ENCODE peak calls at places on chromosomes 4 and X, in seven cellular contexts. Z is CD8-positive, alpha-beta T cell; I is tibial artery; M is left ventricle myocardium inferior; A is heart right ventricle; V is upper lobe of left lung; D is lung. L is an unnamed sample. For H3K27me3 and H3K36me3, the result is how much of the 10 kb centered on the place peaks cover.

GRCh38 chr4:114495471-114495928 is 103.1 kb upstream of the UGT8 start:
- DNase-seq in Z (no peak), I (no peak), M (no peak), A (no peak), V (no peak), D (no peak), L (no peak)

GRCh38 chrX:67612231-67612630 is 68.4 kb downstream of the AR start:
- DNase-seq in Z (no peak), I (no peak), M (no peak), A (no peak), V (no peak), D (no peak), L (peak)

GRCh38 chr4:52248836-52249235 is 197.7 kb downstream of the SPATA18 start:
- DNase-seq in Z (no peak), I (no peak), M (no peak), A (no peak), V (no peak), D (no peak), L (peak)

GRCh38 chrX:119537487-119537886 is 27.7 kb downstream of the STEEP1 start:
- DNase-seq in Z (no peak), I (no peak), M (no peak), A (no peak), V (no peak), D (no peak), L (no peak)

GRCh38 chr4:17273047-17273446 is 238.8 kb downstream of the QDPR start:
- DNase-seq in Z (no peak), I (no peak), M (no peak), A (no peak), V (no peak), D (no peak), L (no peak)

GRCh38 chrX:50971390-50971789 is 60.9 kb downstream of the BMP15 start:
- DNase-seq in Z (no peak), I (no peak), M (no peak), A (no peak), V (no peak), D (no peak), L (peak)

GRCh38 chrX:8245411-8245810 is 74.3 kb upstream of the VCX2 start:
- DNase-seq in Z (no peak), I (no peak), M (no peak), A (no peak), V (no peak), D (no peak), L (no peak)

GRCh38 chr4:164768516-164768915 is 14.6 kb downstream of the SMIM31 start:
- DNase-seq in Z (no peak), I (no peak), M (no peak), A (no peak), V (no peak), D (no peak), L (no peak)

GRCh38 chr4:74114234-74114633 is 15.2 kb upstream of the CXCL2 start:
- DNase-seq in Z (no peak), I (no peak), M (no peak), A (no peak), V (no peak), D (no peak), L (peak)

GRCh38 chr4:52925531-52925968 is 63.4 kb downstream of the RASL11B start:
- DNase-seq in Z (no peak), I (no peak), M (no peak), A (no peak), V (no peak), D (no peak), L (no peak)

GRCh38 chr4:108834167-108834566 is 71.3 kb upstream of the ETNPPL start:
- DNase-seq in Z (no peak), I (no peak), M (no peak), A (no peak), V (no peak), D (no peak), L (peak)

GRCh38 chrX:4708970-4709760 is 995.7 kb upstream of the PRKX start:
- DNase-seq in Z (no peak), I (no peak), M (no peak), A (no peak), V (no peak), D (no peak), L (no peak)

GRCh38 chrX:2550288-2551020 is 49.7 kb upstream of the DHRSX start:
- DNase-seq in Z (no peak), I (no peak), M (no peak), A (no peak), V (no peak), D (no peak), L (no peak)

GRCh38 chr4:138751290-138751689 is 264.3 kb upstream of the NOCT start:
- DNase-seq in Z (no peak), I (no peak), M (no peak), A (no peak), V (no peak), D (no peak), L (no peak)

GRCh38 chr4:173498771-173499170 is 31.3 kb downstream of the HAND2 start:
- DNase-seq in Z (no peak), I (no peak), M (no peak), A (no peak), V (no peak), D (no peak), L (no peak)

GRCh38 chr4:95869961-95870500 is 30.1 kb downstream of the PDHA2 start:
- DNase-seq in Z (no peak), I (no peak), M (no peak), A (no peak), V (no peak), D (no peak), L (no peak)

GRCh38 chr4:40305329-40306193 is 29.6 kb upstream of the CHRNA9 start:
- DNase-seq in Z (peak), I (no peak), M (no peak), A (no peak), V (no peak), D (no peak), L (no peak)

GRCh38 chr4:128538111-128538882 is 250.7 kb upstream of the PGRMC2 start:
- DNase-seq in Z (no peak), I (no peak), M (no peak), A (no peak), V (peak), D (no peak), L (no peak)

GRCh38 chr4:184282251-184282713 is 64.6 kb upstream of the ENPP6 start:
- DNase-seq in Z (peak), I (no peak), M (no peak), A (no peak), V (no peak), D (peak), L (no peak)

GRCh38 chr4:156884183-156884582 is 87.4 kb downstream of the PDGFC start:
- DNase-seq in Z (no peak), I (no peak), M (no peak), A (no peak), V (no peak), D (no peak), L (no peak)

DNA sequence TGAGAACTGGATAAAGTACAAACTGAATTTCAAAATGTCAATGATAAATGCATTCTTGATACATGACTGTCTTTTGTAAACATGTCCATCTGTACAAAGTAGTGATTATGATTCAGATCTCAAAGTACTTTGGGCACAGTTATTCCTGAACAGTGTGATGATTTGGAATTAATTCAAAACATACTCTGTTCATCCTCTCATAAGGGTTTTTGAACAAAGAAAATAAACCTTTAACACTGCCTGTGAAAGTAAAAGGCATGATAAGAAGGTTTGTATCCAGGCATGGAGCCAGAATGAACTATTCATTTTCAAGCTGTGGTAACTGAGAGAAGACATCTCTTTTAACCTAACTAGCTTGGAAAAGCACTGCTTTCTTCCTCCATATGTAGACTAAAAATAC is 886 bp upstream of the KLHL4 start:
- DNase-seq in Z (no peak), I (no peak), M (no peak), A (no peak), V (no peak), D (no peak), L (no peak)
- H3K4me3 ChIP-seq in Z (no peak), I (no peak), M (no peak), A (no peak), V (no peak), D (no peak), L (no peak)

GRCh38 chrX:72054776-72055495 is 76.8 kb downstream of the RTL5 start:
- DNase-seq in Z (no peak), I (no peak), M (no peak), A (no peak), V (no peak), D (no peak), L (no peak)
- H3K27me3 ChIP-seq in Z (under half), I (under half), M (under half), A (under half), V (under half), D (under half), L (under half)

GRCh38 chrX:11760958-11761357 is 2.9 kb downstream of the MSL3 start:
- DNase-seq in Z (no peak), I (no peak), M (no peak), A (no peak), V (no peak), D (no peak), L (no peak)

GRCh38 chrX:11768039-11768438 is 10.0 kb downstream of the MSL3 start:
- DNase-seq in Z (no peak), I (no peak), M (no peak), A (no peak), V (no peak), D (no peak), L (no peak)

GRCh38 chrX:11766487-11766886 is 8.4 kb downstream of the MSL3 start:
- DNase-seq in Z (peak), I (no peak), M (no peak), A (no peak), V (no peak), D (no peak), L (no peak)

GRCh38 chrX:11765449-11765848 is 7.4 kb downstream of the MSL3 start:
- DNase-seq in Z (no peak), I (no peak), M (no peak), A (no peak), V (no peak), D (no peak), L (no peak)

GRCh38 chrX:11764602-11765067 is 6.6 kb downstream of the MSL3 start:
- DNase-seq in Z (no peak), I (no peak), M (no peak), A (no peak), V (no peak), D (no peak), L (no peak)
- H3K36me3 ChIP-seq in Z (under half), I (half or more), M (half or more), A (half or more), V (under half), D (under half), L (under half)

GRCh38 chrX:45502396-45502795 is 301.7 kb upstream of the DIPK2B start:
- DNase-seq in Z (no peak), I (no peak), M (no peak), A (no peak), V (no peak), D (no peak), L (no peak)

GRCh38 chrX:45506149-45506768 is 305.6 kb upstream of the DIPK2B start:
- DNase-seq in Z (no peak), I (no peak), M (no peak), A (no peak), V (no peak), D (no peak), L (no peak)

GRCh38 chrX:45508459-45508858 is 307.8 kb upstream of the DIPK2B start:
- DNase-seq in Z (no peak), I (no peak), M (no peak), A (no peak), V (no peak), D (no peak), L (peak)

DNA sequence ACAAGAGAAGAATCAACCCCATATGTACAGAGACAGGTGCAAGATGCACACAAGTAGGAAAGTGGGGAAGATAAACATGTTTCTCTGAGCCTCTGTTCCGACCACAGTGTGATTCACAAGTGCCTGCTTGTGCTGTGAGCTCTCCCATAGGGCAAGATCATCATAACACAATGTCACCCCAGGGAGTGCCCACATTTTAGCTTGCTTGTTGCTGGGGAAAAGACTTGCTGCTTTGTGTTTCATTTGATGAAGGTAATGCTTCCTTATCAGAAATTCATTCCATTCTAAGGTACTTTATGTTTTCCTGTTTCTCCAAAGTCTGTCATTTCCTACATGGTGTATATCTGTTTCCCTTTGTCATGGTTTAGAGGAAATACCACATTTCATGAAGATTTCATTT is 304.5 kb upstream of the DIPK2B start:
- DNase-seq in Z (no peak), I (no peak), M (no peak), A (no peak), V (no peak), D (no peak), L (peak)
- H3K4me3 ChIP-seq in Z (no peak), I (no peak), M (no peak), A (no peak), V (no peak), D (no peak), L (no peak)